ENCODE peak calls at places on chromosomes 6 and 20, in nine cellular contexts. Q, S, P, W, U, I, M, A and H are unnamed samples.

GRCh38 chr6:33949877-33950831 is 146.4 kb upstream of the MLN start:
- DNase-seq in Q (no peak), S (peak; percentile 40), P (no peak), W (peak; percentile 52), U (no peak), I (no peak), M (no peak), A (no peak), H (no peak)

GRCh38 chr20:16615199-16615598 is 42.0 kb upstream of the KIF16B start:
- DNase-seq in Q (no peak), S (peak; percentile 15), P (peak; percentile 50), W (no peak), U (no peak), I (peak; percentile 27), M (no peak), A (no peak), H (no peak)

GRCh38 chr6:169643521-169643920 is 58.3 kb downstream of the WDR27 start:
- DNase-seq in Q (no peak), S (no peak), P (no peak), W (no peak), U (no peak), I (no peak), M (no peak), A (no peak), H (no peak)

GRCh38 chr20:59025511-59025910 is 6.3 kb downstream of the TUBB1 start:
- DNase-seq in Q (no peak), S (no peak), P (no peak), W (no peak), U (no peak), I (no peak), M (no peak), A (no peak), H (no peak)

GRCh38 chr6:170278743-170279094 is 12.2 kb downstream of the DLL1 start:
- DNase-seq in Q (no peak), S (no peak), P (no peak), W (no peak), U (no peak), I (no peak), M (no peak), A (no peak), H (no peak)

GRCh38 chr6:41939848-41940758 is 1.5 kb downstream of the CCND3 start:
- DNase-seq in Q (peak; percentile 27), S (peak; percentile 77), P (peak; percentile 17), W (no peak), U (no peak), I (no peak), M (no peak), A (no peak), H (no peak)

GRCh38 chr6:25006565-25007001 is 70.8 kb upstream of the RIPOR2 start:
- DNase-seq in Q (peak; percentile 72), S (peak; percentile 57), P (peak; percentile 23), W (no peak), U (no peak), I (no peak), M (no peak), A (no peak), H (no peak)

GRCh38 chr6:10962673-10963072 is 75.8 kb downstream of the SYCP2L start:
- DNase-seq in Q (no peak), S (no peak), P (no peak), W (no peak), U (no peak), I (peak; percentile 23), M (no peak), A (no peak), H (no peak)

GRCh38 chr6:127606131-127606562 is 29.2 kb downstream of the C6orf58 start:
- DNase-seq in Q (no peak), S (no peak), P (no peak), W (no peak), U (peak; percentile 31), I (peak; percentile 17), M (peak; percentile 44), A (no peak), H (no peak)

DNA sequence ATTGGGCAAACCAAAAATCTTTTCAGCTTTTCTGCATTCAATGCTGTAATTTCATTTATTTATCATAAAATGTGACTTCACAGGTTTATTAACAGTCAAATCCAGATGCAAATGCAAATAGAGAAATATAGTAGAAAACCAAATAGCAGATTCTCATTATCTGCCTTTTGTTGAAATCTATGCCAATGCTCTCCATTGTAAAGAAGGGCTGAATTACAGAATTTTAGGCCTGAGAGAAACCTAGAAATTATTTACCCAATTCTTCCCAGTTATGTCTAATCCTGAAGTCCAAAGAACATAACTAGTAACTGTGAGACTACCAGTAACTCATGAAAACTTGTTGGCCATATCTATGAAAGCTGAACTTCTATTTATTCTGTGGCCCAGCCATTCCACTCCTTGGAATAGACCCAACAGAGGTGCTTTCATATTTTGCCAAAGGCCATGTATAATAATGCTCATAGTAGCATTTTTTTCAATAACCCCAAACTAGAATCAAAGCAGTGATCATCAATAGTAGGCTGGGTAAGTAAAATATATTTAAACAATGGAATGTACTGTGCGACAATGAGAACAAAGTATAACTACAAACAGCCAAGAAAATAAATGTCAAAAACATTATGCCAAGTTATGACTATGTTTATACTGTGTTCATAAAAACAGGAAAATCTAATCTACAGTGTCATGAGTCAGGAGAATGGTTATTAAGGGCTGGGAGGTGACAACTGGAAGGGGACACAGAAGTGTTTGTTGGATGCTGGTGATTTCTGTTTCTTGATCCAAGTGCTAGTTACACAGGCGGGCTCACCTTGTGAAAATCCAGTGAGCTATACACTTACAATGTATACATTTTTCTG is 183.8 kb downstream of the HS3ST5 start:
- DNase-seq in Q (no peak), S (no peak), P (no peak), W (no peak), U (no peak), I (no peak), M (peak; percentile 54), A (no peak), H (no peak)
- TF ChIP-seq EP300 in Q (no peak), S (no peak), P (no peak), W (no peak), U (no peak), I (no peak), M (no peak), A (no peak), H (no peak)

DNA sequence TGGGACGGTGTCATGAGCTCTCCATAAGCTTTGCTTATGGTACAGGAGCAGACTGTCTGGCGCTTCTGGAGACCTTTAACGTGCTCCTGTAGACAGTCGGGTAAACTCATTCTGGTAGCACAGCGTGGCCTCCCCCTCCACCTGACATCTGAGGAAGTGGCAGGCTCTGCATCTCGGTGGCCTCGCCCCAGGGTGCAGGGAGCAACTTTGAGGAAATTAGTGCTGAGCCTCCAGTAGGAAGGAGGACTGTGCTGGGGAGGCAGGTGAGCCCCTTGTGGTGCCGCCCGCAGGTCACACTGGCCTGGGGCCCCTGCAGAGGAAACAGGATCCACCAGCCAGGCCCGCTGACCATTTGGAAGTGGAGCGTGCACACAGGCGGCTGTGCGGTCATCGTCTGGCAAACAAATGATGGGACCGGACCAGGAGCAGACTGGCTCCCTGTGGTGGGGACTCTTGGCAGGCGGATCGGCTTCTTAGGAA is 57.9 kb downstream of the SYNJ2 start:
- DNase-seq in Q (no peak), S (no peak), P (no peak), W (no peak), U (peak; percentile 68), I (no peak), M (peak; percentile 61), A (no peak), H (no peak)
- H3K4me1 ChIP-seq in Q (peaks cover 69% of the 10 kb centered on the region), S (peaks cover 39% of the 10 kb centered on the region), P (peaks cover 22% of the 10 kb centered on the region), W (peaks cover 11% of the 10 kb centered on the region), U (peaks cover 76% of the 10 kb centered on the region), I (peaks cover 39% of the 10 kb centered on the region), M (peaks cover 87% of the 10 kb centered on the region), A (no peaks in the 10 kb centered on the region), H (peaks cover 65% of the 10 kb centered on the region)

GRCh38 chr6:16762547-16763477 is 1.6 kb upstream of the ATXN1 start:
- DNase-seq in Q (peak; percentile 58), S (peak; percentile 71), P (peak; percentile 38), W (peak; percentile 87), U (peak; percentile 70), I (peak; percentile 61), M (peak; percentile 82), A (no peak), H (no peak)

GRCh38 chr6:16762265-16762546 is 946 bp upstream of the ATXN1 start:
- DNase-seq in Q (no peak), S (no peak), P (no peak), W (no peak), U (no peak), I (no peak), M (no peak), A (no peak), H (no peak)

GRCh38 chr6:16765235-16765634 is 4.0 kb upstream of the ATXN1 start:
- DNase-seq in Q (no peak), S (no peak), P (no peak), W (no peak), U (no peak), I (no peak), M (no peak), A (no peak), H (no peak)

GRCh38 chr6:16766043-16766521 is 4.8 kb upstream of the ATXN1 start:
- DNase-seq in Q (no peak), S (no peak), P (no peak), W (no peak), U (peak; percentile 84), I (no peak), M (no peak), A (no peak), H (no peak)

DNA sequence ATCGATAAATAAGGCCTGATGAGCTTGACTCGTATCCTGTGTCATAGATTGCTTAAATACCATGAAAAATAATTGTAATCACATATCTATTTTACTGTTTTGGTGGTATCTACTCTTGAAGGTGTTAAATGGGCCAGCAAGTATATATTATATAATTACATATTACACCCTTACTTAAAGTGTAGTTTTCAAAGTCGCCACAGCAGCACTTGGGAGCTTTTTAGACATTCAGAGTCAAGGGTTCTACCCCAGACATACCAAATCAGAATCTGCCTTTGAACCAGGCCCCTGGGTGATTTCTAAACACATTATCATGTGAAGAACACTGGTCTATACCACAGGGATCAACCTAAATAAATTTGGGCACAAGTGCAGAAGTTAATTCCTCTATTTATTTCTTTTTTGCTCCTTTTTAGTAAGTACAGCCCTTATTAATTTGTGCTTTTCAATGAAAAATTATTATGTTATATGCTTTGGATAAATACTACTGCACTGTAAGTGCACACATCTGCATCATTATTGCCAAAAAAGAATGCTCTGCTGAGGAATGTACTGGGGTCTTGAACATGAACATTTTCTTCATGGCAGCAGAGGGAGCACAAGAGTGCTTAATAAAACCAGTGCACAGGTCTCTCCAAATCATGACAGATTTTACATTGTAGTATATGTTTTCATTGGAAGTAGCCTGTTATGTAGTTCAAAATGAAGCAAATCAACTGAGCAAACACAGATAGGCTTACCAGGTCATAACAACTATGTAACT is 3.1 kb upstream of the ATXN1 start:
- DNase-seq in Q (no peak), S (no peak), P (no peak), W (no peak), U (peak; percentile 59), I (peak; percentile 34), M (peak; percentile 53), A (no peak), H (no peak)
- TF ChIP-seq EP300 in Q (no peak), S (no peak), P (no peak), W (no peak), U (no peak), I (no peak), M (no peak), A (no peak), H (no peak)

DNA sequence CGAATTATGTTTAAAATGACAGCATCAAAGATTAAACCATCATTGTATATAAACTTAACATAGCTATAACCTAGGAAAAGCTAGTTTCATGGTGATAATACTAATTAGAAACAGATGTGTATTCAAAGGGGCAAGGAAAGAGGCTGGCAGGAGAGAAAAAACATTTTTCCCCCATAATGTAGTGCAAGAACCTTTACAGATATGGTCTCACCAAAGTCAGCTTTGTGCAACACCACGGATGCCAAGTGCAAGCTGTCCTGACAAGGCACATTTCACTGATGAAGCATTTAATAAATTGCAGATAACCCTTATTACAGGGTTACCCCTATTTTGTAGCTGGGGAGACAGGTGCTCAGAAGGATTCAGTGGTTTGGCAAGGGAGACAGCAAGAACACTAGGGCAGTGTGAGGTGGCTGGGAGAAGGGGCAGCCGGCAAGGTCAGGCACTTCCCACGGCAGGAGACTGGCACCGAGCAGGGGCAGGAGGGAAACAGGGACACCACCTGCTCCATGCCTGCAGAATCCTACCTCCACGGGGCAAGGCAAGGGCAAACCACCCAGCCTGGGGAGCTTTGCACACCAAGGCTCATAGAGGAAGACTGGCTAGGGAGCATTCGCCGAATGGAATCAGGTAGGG is 6.5 kb downstream of the RPS6KA2 start:
- DNase-seq in Q (no peak), S (no peak), P (no peak), W (peak; percentile 5), U (no peak), I (peak; percentile 48), M (no peak), A (no peak), H (no peak)
- H3K4me1 ChIP-seq in Q (peaks cover 78% of the 10 kb centered on the region), S (peaks cover 16% of the 10 kb centered on the region), P (peaks cover 27% of the 10 kb centered on the region), W (peaks cover 87% of the 10 kb centered on the region), U (no peaks in the 10 kb centered on the region), I (peaks cover 78% of the 10 kb centered on the region), M (no peaks in the 10 kb centered on the region), A (no peaks in the 10 kb centered on the region), H (peaks cover 83% of the 10 kb centered on the region)